ENCODE peak calls at places on chromosomes 5 and 9, in six cellular contexts. B is lower lobe of right lung, Q is nephron progenitor cell, W is GM13977, T is right atrium auricular region, I is epithelial cell of proximal tubule. M is an unnamed sample.

GRCh38 chr5:141199359-141200235 is at the start of gene PCDHB11:
- DNase-seq in B (no peak), Q (peak; percentile 16), W (no peak), T (no peak), I (no peak), M (peak; percentile 33)

GRCh38 chr5:104513194-104513602 is 950.6 kb upstream of the NUDT12 start:
- DNase-seq in B (no peak), Q (no peak), W (no peak), T (no peak), I (no peak), M (no peak)

GRCh38 chr5:16733597-16733996 is 116.8 kb upstream of the RETREG1 start:
- DNase-seq in B (no peak), Q (peak; percentile 14), W (no peak), T (no peak), I (no peak), M (no peak)

GRCh38 chr5:140547508-140548299 is at the start of gene EIF4EBP3:
- DNase-seq in B (peak; percentile 97), Q (peak; percentile 93), W (peak; percentile 84), T (peak; percentile 99), I (peak; percentile 67), M (peak; percentile 95)

GRCh38 chr5:51621156-51621555 is 237.9 kb downstream of the ISL1 start:
- DNase-seq in B (no peak), Q (no peak), W (no peak), T (no peak), I (no peak), M (no peak)

GRCh38 chr9:31574006-31574750 is 810.3 kb upstream of the ACO1 start:
- DNase-seq in B (no peak), Q (no peak), W (no peak), T (no peak), I (no peak), M (no peak)

GRCh38 chr5:139272471-139273321 is 20.8 kb upstream of the MATR3 start:
- DNase-seq in B (no peak), Q (no peak), W (no peak), T (no peak), I (no peak), M (no peak)

GRCh38 chr5:154757647-154758406 is 2.6 kb downstream of the LARP1 start:
- DNase-seq in B (no peak), Q (no peak), W (no peak), T (no peak), I (peak; percentile 79), M (no peak)

GRCh38 chr5:43232943-43233833 is 41.2 kb downstream of the NIM1K start:
- DNase-seq in B (peak; percentile 50), Q (no peak), W (no peak), T (no peak), I (no peak), M (no peak)

GRCh38 chr5:65674749-65675148 is 47.2 kb downstream of the SGTB start:
- DNase-seq in B (no peak), Q (no peak), W (no peak), T (no peak), I (no peak), M (no peak)

GRCh38 chr5:130109152-130109551 is 204.9 kb downstream of the CHSY3 start:
- DNase-seq in B (no peak), Q (no peak), W (peak; percentile 10), T (no peak), I (peak; percentile 3), M (no peak)

GRCh38 chr5:73495772-73496346 is 2.4 kb upstream of the BTF3 start:
- DNase-seq in B (no peak), Q (no peak), W (no peak), T (no peak), I (no peak), M (no peak)

GRCh38 chr5:73498057-73498992 is at the start of gene BTF3:
- DNase-seq in B (peak; percentile 97), Q (peak; percentile 96), W (peak; percentile 95), T (peak; percentile 97), I (peak; percentile 78), M (peak; percentile 93)

GRCh38 chr5:73497537-73498056 is 645 bp upstream of the BTF3 start:
- DNase-seq in B (no peak), Q (no peak), W (no peak), T (no peak), I (no peak), M (no peak)

GRCh38 chr5:73499187-73499586 is 945 bp downstream of the BTF3 start:
- DNase-seq in B (no peak), Q (no peak), W (no peak), T (no peak), I (no peak), M (no peak)

DNA sequence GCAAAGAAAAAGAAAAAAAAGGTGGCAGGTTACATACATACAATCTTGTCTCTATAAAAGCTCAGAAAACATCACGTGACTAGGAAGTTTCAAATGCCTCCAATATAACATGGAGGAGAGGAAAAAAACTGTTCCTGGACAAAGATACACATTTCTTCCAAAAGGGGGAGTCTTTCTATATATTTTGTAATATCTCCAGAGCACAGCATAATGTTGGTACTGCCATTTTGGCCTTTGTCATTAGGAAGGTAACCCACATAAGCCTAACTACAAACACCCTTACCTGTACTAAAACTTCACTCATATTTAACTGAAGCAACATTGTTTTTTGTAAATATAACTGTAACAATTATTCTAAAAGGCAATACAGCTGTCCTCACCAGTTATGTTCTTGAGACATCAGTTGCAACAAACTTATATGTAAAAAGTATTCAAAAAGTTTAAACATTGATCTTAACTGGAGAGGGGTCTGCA is 1.2 kb upstream of the BTF3 start:
- DNase-seq in B (no peak), Q (no peak), W (no peak), T (no peak), I (no peak), M (no peak)
- TF ChIP-seq CTCF in B (no peak), Q (peak; percentile 49), W (no peak), T (peak; percentile 20), I (peak; percentile 52), M (peak; percentile 52)

DNA sequence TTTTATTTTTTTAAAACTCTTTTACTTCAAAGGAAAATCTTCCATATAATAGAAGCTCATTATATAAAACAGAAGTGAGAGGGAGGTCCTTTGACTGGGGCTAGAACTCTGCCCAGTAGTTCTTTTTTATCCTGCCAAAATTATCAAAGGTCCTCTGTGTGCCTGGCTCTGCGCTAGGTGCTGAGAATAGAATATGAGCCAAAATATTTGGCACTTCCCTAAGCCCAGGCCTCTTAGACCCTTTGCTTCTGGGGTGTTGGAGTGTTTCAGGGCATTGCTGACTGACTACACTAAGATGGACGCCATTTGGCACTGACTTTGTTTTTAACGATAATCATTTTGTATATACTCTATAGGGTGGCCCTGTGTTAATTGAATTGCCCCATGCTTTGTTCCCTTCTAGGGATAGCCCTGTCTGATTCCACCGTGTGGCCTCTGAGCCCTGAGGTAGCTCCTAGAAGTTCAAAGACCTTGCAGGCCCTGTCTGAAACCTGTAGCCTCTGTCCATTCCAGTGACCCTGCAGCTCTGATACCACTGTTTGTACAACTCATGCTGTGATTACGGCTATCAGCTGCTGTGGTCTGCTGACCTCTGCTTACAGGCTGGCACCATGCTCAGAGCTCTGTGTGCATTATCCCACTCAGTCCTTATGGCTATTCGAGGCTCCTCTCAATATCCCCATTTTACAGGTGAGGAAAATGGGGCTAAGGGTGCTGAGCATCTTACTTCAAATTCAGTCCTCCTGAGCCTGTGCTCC is 84.3 kb upstream of the SHB start:
- DNase-seq in B (no peak), Q (no peak), W (no peak), T (no peak), I (no peak), M (no peak)
- TF ChIP-seq CTCF in B (no peak), Q (no peak), W (no peak), T (no peak), I (no peak), M (no peak)

DNA sequence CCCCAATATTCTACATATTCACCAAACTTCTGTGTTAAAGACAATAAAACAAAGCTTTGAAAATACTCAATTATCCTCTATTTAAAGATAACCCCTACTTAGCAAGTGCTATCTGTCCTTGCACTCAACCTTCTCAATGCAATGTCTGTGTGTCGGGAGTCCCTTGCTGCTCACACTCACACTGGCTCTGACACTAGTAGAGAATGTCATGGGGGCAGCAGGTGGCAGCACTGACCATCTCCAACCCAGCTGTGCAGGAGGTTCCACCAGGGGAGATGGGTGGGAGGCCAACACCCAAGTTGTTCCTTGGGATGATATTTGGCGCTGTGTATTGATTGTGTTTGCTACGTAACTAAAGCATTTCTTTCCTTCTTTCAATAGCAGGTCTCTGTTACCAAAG is 59.4 kb upstream of the SIMC1 start:
- DNase-seq in B (no peak), Q (no peak), W (no peak), T (peak; percentile 11), I (no peak), M (no peak)
- TF ChIP-seq CTCF in B (no peak), Q (no peak), W (peak; percentile 19), T (no peak), I (peak; percentile 26), M (no peak)

GRCh38 chr5:53199882-53200281 is 90.3 kb upstream of the MOCS2 start:
- DNase-seq in B (no peak), Q (no peak), W (no peak), T (no peak), I (no peak), M (no peak)

GRCh38 chr5:53200309-53200708 is 90.8 kb upstream of the MOCS2 start:
- DNase-seq in B (no peak), Q (no peak), W (no peak), T (no peak), I (no peak), M (no peak)

GRCh38 chr5:53206562-53206961 is 97.0 kb upstream of the MOCS2 start:
- DNase-seq in B (no peak), Q (no peak), W (no peak), T (no peak), I (no peak), M (no peak)

GRCh38 chr5:53201746-53202145 is 92.2 kb upstream of the MOCS2 start:
- DNase-seq in B (no peak), Q (no peak), W (no peak), T (no peak), I (no peak), M (no peak)
- TF ChIP-seq CTCF in B (no peak), Q (no peak), W (peak; percentile 30), T (peak; percentile 15), I (peak; percentile 41), M (peak; percentile 38)

GRCh38 chr9:3986060-3986459 is 313.8 kb downstream of the GLIS3 start:
- DNase-seq in B (no peak), Q (no peak), W (no peak), T (no peak), I (no peak), M (no peak)

GRCh38 chr9:3980212-3980611 is 319.7 kb downstream of the GLIS3 start:
- DNase-seq in B (no peak), Q (no peak), W (no peak), T (no peak), I (no peak), M (no peak)

GRCh38 chr9:3977388-3977787 is 322.5 kb downstream of the GLIS3 start:
- DNase-seq in B (no peak), Q (no peak), W (no peak), T (no peak), I (no peak), M (no peak)

GRCh38 chr9:3980771-3981170 is 319.1 kb downstream of the GLIS3 start:
- DNase-seq in B (no peak), Q (peak; percentile 36), W (no peak), T (no peak), I (peak; percentile 52), M (no peak)

GRCh38 chr9:3981897-3982296 is 318.0 kb downstream of the GLIS3 start:
- DNase-seq in B (no peak), Q (no peak), W (no peak), T (no peak), I (no peak), M (no peak)
- TF ChIP-seq CTCF in B (no peak), Q (no peak), W (no peak), T (no peak), I (peak; percentile 17), M (no peak)